ENCODE peak calls at places on chromosomes 3 and 15, in seven cellular contexts. Z, Q, P, L, A, E and C are unnamed samples.

GRCh38 chr3:158918008-158918407 is 116.2 kb downstream of the MFSD1 start:
- DNase-seq in L (peak; percentile 75), P (peak; percentile 37), E (peak; percentile 29), Z (peak; percentile 29), Q (peak; percentile 86), A (peak; percentile 41), C (peak; percentile 85)

GRCh38 chr15:60477164-60477563 is 1.8 kb downstream of the ICE2 start:
- DNase-seq in Q (no peak), L (no peak), P (no peak), A (no peak), E (no peak), Z (no peak), C (peak; percentile 29)

GRCh38 chr3:73520931-73521461 is 103.7 kb downstream of the PDZRN3 start:
- DNase-seq in A (no peak), E (no peak), P (no peak), Q (no peak), Z (peak; percentile 16), L (no peak), C (no peak)

GRCh38 chr15:51121118-51121517 is 26.4 kb upstream of the TNFAIP8L3 start:
- DNase-seq in A (peak; percentile 25), E (no peak), L (no peak), P (no peak), Z (peak; percentile 98), Q (peak; percentile 60), C (peak; percentile 80)

GRCh38 chr3:51792206-51792605 is 13.2 kb upstream of the IQCF6 start:
- DNase-seq in E (no peak), A (no peak), L (no peak), P (no peak), Q (no peak), Z (no peak), C (no peak)

GRCh38 chr3:169278092-169278491 is 385.4 kb downstream of the MECOM start:
- DNase-seq in L (no peak), P (no peak), E (no peak), Q (no peak), Z (no peak), A (no peak), C (no peak)

GRCh38 chr3:11185564-11186317 is 31.4 kb downstream of the HRH1 start:
- DNase-seq in Z (peak; percentile 96), L (no peak), E (no peak), P (no peak), A (peak; percentile 9), Q (no peak), C (peak; percentile 79)

GRCh38 chr3:197541756-197542539 is 13.8 kb downstream of the BDH1 start:
- DNase-seq in E (no peak), Z (peak; percentile 73), P (peak; percentile 67), A (peak; percentile 40), Q (peak; percentile 85), L (peak; percentile 90), C (peak; percentile 75)

GRCh38 chr3:106810461-106810733 is 566.8 kb upstream of the CCDC54 start:
- DNase-seq in P (no peak), L (no peak), A (no peak), E (no peak), Q (no peak), Z (no peak), C (peak; percentile 3)

GRCh38 chr3:128625409-128625945 is 25.1 kb downstream of the RPN1 start:
- DNase-seq in L (no peak), A (no peak), Q (no peak), Z (no peak), E (no peak), P (no peak), C (no peak)

GRCh38 chr3:43294975-43295374 is 8.6 kb downstream of the SNRK start:
- DNase-seq in A (peak; percentile 27), L (no peak), E (no peak), Q (no peak), Z (no peak), P (no peak), C (no peak)

GRCh38 chr3:105365536-105366301 is 990 bp upstream of the ALCAM start:
- DNase-seq in L (peak; percentile 28), Z (peak; percentile 67), E (no peak), Q (peak; percentile 59), A (peak; percentile 27), P (peak; percentile 21), C (peak; percentile 80)

GRCh38 chr15:74821790-74822158 is 4.7 kb upstream of the CPLX3 start:
- DNase-seq in Z (no peak), P (no peak), Q (no peak), L (no peak), E (no peak), A (no peak), C (no peak)
- H2BK5ac ChIP-seq in Z (no peak overlapping the region), P (no peak overlapping the region), Q (no peak overlapping the region), L (no peak overlapping the region), E (no peak overlapping the region), A (no peak overlapping the region), C (no peak overlapping the region)

DNA sequence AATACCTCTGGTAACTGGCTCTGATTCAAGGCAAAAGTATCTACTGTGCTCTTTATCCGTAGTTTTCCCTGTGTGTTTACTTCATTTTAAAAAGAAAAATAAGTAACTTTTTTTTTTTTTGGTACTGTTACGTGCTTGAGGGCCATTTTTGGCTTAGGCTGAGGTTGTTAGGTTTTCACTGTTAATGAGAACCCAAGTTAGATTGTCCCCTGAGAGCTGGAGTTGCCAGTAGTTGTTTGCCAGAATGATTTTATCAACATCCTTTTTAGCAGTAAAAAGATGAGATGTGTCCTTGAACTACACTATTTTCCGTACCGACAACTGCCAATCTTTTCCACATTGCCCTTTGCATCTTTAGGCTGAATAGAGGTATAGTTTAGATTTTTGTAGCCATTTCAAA is 35.9 kb downstream of the IQGAP1 start:
- DNase-seq in A (no peak), E (no peak), Z (no peak), Q (no peak), L (no peak), P (no peak), C (no peak)
- H3K27ac ChIP-seq in A (no peak overlapping the region), E (no peak overlapping the region), Z (no peak overlapping the region), Q (no peak overlapping the region), L (no peak overlapping the region), P (no peak overlapping the region), C (no peak overlapping the region)

DNA sequence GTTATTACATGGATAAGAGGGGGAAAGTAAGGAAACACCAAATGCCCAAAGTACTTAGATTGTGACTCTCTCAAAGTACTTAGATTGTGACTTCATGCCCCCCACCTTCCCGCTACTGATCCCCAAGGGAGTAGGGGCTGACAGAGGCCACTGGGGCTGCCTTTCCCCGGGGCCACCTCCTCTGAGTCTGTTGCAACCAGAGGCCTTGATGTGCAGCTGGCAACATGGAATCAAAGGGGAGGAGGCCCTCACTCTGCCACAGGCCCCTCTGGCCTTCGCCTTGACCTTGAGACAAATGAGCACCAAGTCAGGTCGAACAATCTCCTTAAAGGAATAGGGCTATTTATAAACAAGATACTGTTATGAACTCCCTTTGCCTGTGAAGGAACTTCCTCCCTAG is 62.5 kb downstream of the LRTM1 start:
- DNase-seq in P (no peak), Z (no peak), L (no peak), Q (no peak), E (no peak), A (no peak), C (no peak)
- H2BK5ac ChIP-seq in P (no peak overlapping the region), Z (no peak overlapping the region), L (no peak overlapping the region), Q (no peak overlapping the region), E (no peak overlapping the region), A (no peak overlapping the region), C (no peak overlapping the region)

DNA sequence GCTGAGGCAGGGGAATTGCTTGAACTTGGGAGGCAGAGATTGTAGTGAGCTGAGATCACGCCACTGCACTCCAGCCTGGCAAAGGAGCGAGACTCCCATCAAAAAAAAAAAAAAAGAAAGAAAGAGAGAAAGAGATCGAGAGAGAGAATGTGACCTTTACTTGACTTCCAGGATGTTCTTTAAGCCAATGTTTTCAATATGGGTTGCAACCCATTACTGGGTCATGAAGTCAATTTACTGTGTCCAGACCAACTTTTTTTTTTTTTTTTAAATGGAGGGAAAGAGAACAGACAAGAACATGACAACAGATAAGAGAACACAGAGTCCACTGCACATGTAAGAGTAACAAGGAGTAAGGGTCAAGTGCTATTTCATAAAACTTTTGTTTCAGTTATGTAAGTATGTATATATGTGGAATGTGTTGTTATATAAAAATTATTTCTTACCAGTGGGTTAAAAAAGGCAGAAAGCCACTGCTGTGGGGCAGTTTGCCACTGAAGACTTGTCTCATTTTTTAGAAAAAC is 29.9 kb downstream of the RAB8B start:
- DNase-seq in L (no peak), Z (no peak), A (no peak), Q (no peak), E (no peak), P (no peak), C (no peak)
- H3K27ac ChIP-seq in L (no peak overlapping the region), Z (no peak overlapping the region), A (no peak overlapping the region), Q (no peak overlapping the region), E (no peak overlapping the region), P (no peak overlapping the region), C (no peak overlapping the region)